ENCODE peak calls at places on chromosome 1, in ten cellular contexts. E is hepatocyte, P is body of pancreas, I is HCT116, J is heart right ventricle, Y is SJCRH30, D is adrenal gland, R is A549, B is upper lobe of left lung, C is neural progenitor cell. Z is an unnamed sample.

GRCh38 chr1:62175568-62176179 is 19.0 kb upstream of the L1TD1 start:
- DNase-seq in J (peak), D (peak), B (no peak), P (peak), I (peak), C (peak), E (peak), R (no peak), Y (peak), Z (peak)

GRCh38 chr1:39679821-39680220 is 7.9 kb upstream of the NT5C1A start:
- DNase-seq in I (no peak), C (no peak), D (no peak), J (no peak), P (no peak), R (no peak), B (no peak), E (no peak), Y (peak), Z (no peak)

GRCh38 chr1:82503805-82504204 is 703.1 kb downstream of the ADGRL2 start:
- DNase-seq in P (no peak), D (no peak), E (no peak), C (no peak), R (no peak), J (no peak), Y (peak), B (no peak), I (no peak), Z (no peak)

GRCh38 chr1:207248544-207249206 is 72.8 kb upstream of the CD55 start:
- DNase-seq in P (no peak), C (no peak), Y (no peak), E (no peak), I (no peak), R (no peak), J (no peak), D (no peak), B (no peak), Z (no peak)

GRCh38 chr1:163747855-163748254 is 426.1 kb downstream of the NUF2 start:
- DNase-seq in C (peak), R (no peak), Y (no peak), I (no peak), P (no peak), J (no peak), D (no peak), E (no peak), B (no peak), Z (no peak)

GRCh38 chr1:109476825-109477224 is 6.9 kb upstream of the ATXN7L2 start:
- DNase-seq in C (no peak), B (no peak), D (no peak), I (no peak), P (no peak), J (no peak), Y (no peak), R (no peak), E (no peak), Z (no peak)

GRCh38 chr1:176575991-176576390 is 113.0 kb downstream of the PAPPA2 start:
- DNase-seq in C (no peak), D (no peak), B (no peak), Y (no peak), J (no peak), E (no peak), R (no peak), P (no peak), I (no peak), Z (no peak)

GRCh38 chr1:35585281-35585680 is 12.2 kb downstream of the TFAP2E start:
- DNase-seq in E (no peak), C (no peak), R (no peak), J (no peak), Y (no peak), D (no peak), P (no peak), B (no peak), I (no peak), Z (no peak)

GRCh38 chr1:54995835-54996234 is 2.9 kb upstream of the BSND start:
- DNase-seq in B (no peak), Y (no peak), J (no peak), C (no peak), R (no peak), E (no peak), P (no peak), I (no peak), D (no peak), Z (no peak)

GRCh38 chr1:215569987-215570824 is 3.1 kb downstream of the KCTD3 start:
- DNase-seq in E (no peak), C (no peak), B (no peak), I (no peak), P (no peak), D (no peak), J (no peak), R (no peak), Y (no peak), Z (no peak)
- H3K4me3 ChIP-seq in E (peak), C (no peak), B (no peak), I (peak), P (no peak), D (no peak), J (no peak), R (peak), Y (no peak), Z (no peak)

DNA sequence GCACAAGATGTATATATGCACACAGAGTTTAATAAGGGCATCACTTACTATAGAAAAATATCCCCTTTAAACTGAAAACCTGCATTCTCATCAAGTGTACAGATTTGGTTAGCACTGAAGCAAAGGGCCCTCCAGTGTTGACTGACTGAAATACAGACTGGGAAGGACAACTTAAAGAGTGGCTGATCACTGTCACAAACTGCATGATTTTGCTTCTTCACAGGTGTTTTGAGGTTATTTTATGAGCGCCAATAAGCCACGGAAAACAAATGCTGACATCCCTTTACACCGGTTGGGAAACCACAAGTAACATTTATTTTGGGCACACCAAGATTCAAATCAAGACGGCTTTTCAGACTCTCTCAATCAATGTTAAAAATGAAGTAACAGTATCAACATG is 30.9 kb upstream of the RAP1GAP start:
- DNase-seq in Y (peak), D (no peak), J (no peak), B (no peak), R (no peak), C (no peak), E (no peak), P (no peak), I (no peak), Z (no peak)
- H3K27ac ChIP-seq in Y (no peak), D (no peak), J (no peak), B (no peak), R (no peak), C (no peak), E (no peak), P (no peak), I (no peak), Z (no peak)

GRCh38 chr1:30304080-30304479 is 419.3 kb downstream of the MATN1 start:
- DNase-seq in Y (no peak), B (no peak), C (no peak), P (no peak), J (no peak), E (no peak), D (no peak), R (no peak), I (no peak), Z (no peak)

GRCh38 chr1:30305519-30305918 is 417.9 kb downstream of the MATN1 start:
- DNase-seq in I (no peak), R (no peak), Y (no peak), J (no peak), P (no peak), C (no peak), E (no peak), D (no peak), B (no peak), Z (no peak)

GRCh38 chr1:30305061-30305460 is 418.3 kb downstream of the MATN1 start:
- DNase-seq in E (no peak), J (no peak), B (no peak), I (no peak), D (no peak), P (no peak), R (no peak), Y (no peak), C (no peak), Z (no peak)

GRCh38 chr1:30302808-30303310 is 420.5 kb downstream of the MATN1 start:
- DNase-seq in J (no peak), C (no peak), I (no peak), B (no peak), R (no peak), E (no peak), P (no peak), D (no peak), Y (no peak), Z (no peak)

GRCh38 chr1:30303387-30303786 is 420.0 kb downstream of the MATN1 start:
- DNase-seq in Y (no peak), J (no peak), E (no peak), D (no peak), I (no peak), P (no peak), B (no peak), R (no peak), C (no peak), Z (no peak)
- H3K4me3 ChIP-seq in Y (no peak), J (no peak), E (no peak), D (no peak), I (no peak), P (no peak), B (no peak), R (no peak), C (no peak), Z (no peak)

GRCh38 chr1:47024138-47024856 is 828 bp downstream of the CYP4X1 start:
- DNase-seq in D (peak), R (no peak), B (no peak), J (no peak), Y (no peak), E (no peak), I (no peak), C (peak), P (no peak), Z (no peak)
- H3K27ac ChIP-seq in D (no peak), R (no peak), B (peak), J (peak), Y (no peak), E (no peak), I (no peak), C (no peak), P (no peak), Z (no peak)

DNA sequence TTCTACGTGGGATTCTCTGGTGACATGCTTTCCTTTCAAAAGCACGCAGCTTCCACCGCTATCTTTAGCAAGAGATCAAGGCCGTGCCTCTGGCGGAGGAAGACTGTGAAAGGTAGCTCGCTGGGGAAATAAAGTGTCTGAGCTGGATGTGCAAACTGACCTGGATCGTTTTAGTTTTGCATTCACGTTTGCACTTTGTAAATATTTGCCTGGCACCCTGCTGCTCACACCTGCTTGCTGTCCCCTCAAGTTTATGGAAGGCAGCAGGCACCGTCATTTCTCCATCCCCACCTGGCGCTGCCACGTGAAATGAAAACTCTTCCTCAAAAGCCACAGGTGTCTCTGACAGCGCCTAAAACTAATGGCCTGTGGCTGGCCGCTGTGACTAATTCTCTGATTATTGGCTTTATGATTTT is 44.0 kb upstream of the TARDBP start:
- DNase-seq in J (no peak), Y (peak), R (no peak), B (no peak), C (no peak), D (peak), P (peak), E (no peak), I (no peak), Z (no peak)
- H3K4me3 ChIP-seq in J (no peak), Y (peak), R (no peak), B (no peak), C (no peak), D (no peak), P (no peak), E (no peak), I (no peak), Z (no peak)

GRCh38 chr1:229578168-229579100 is 19.9 kb upstream of the ABCB10 start:
- DNase-seq in R (no peak), E (no peak), D (no peak), Y (no peak), C (no peak), I (no peak), J (no peak), B (no peak), P (no peak), Z (no peak)

GRCh38 chr1:229579101-229579651 is 20.7 kb upstream of the ABCB10 start:
- DNase-seq in E (no peak), D (peak), Y (peak), C (peak), I (no peak), B (no peak), P (no peak), R (no peak), J (peak), Z (no peak)

GRCh38 chr1:229570891-229571516 is 12.5 kb upstream of the ABCB10 start:
- DNase-seq in B (no peak), J (no peak), R (no peak), Y (no peak), D (no peak), I (no peak), C (no peak), P (no peak), E (no peak), Z (no peak)

GRCh38 chr1:229572286-229572685 is 13.8 kb upstream of the ABCB10 start:
- DNase-seq in Y (no peak), C (no peak), D (no peak), B (no peak), P (no peak), J (no peak), I (no peak), R (no peak), E (no peak), Z (no peak)

GRCh38 chr1:229574679-229575442 is 16.4 kb upstream of the ABCB10 start:
- DNase-seq in P (no peak), Y (no peak), I (no peak), C (no peak), D (no peak), E (no peak), R (no peak), B (no peak), J (no peak), Z (no peak)
- H3K27ac ChIP-seq in P (no peak), Y (no peak), I (no peak), C (no peak), D (no peak), E (no peak), R (no peak), B (no peak), J (no peak), Z (no peak)